ENCODE peak calls at places on chromosome 6, in seven cellular contexts. M, Y, B, Z, O, G and V are unnamed samples. For H3K4me1 and H3K36me3, the result is how much of the 10 kb centered on the place peaks cover.

GRCh38 chr6:142378138-142378875 is 76.5 kb downstream of the ADGRG6 start:
- DNase-seq in M (peak), Y (peak), B (no peak), Z (no peak), O (peak), G (no peak), V (no peak)

GRCh38 chr6:56450882-56451739 is 191.6 kb downstream of the DST start:
- DNase-seq in M (peak), Y (no peak), B (peak), Z (peak), O (peak), G (peak), V (no peak)

GRCh38 chr6:14165091-14165490 is 47.5 kb downstream of the CD83 start:
- DNase-seq in M (peak), Y (no peak), B (no peak), Z (no peak), O (peak), G (no peak), V (no peak)

GRCh38 chr6:75275067-75275466 is 9.5 kb downstream of the TMEM30A start:
- DNase-seq in M (peak), Y (no peak), B (no peak), Z (no peak), O (peak), G (no peak), V (no peak)

GRCh38 chr6:162856885-162857284 is 129.1 kb downstream of the PACRG start:
- DNase-seq in M (peak), Y (peak), B (no peak), Z (no peak), O (peak), G (no peak), V (no peak)

GRCh38 chr6:27213544-27214125 is 33.9 kb upstream of the PRSS16 start:
- DNase-seq in M (peak), Y (peak), B (no peak), Z (no peak), O (peak), G (no peak), V (no peak)

GRCh38 chr6:56259682-56260081 is 12.3 kb upstream of the COL21A1 start:
- DNase-seq in M (peak), Y (no peak), B (no peak), Z (no peak), O (peak), G (no peak), V (no peak)

GRCh38 chr6:137692806-137693205 is 174.3 kb upstream of the TNFAIP3 start:
- DNase-seq in M (no peak), Y (no peak), B (no peak), Z (no peak), O (no peak), G (no peak), V (no peak)

GRCh38 chr6:3226422-3227362 is 761 bp downstream of the TUBB2B start:
- DNase-seq in M (peak), Y (peak), B (no peak), Z (peak), O (no peak), G (peak), V (peak)

GRCh38 chr6:84033523-84034451 is at the start of gene MRAP2:
- DNase-seq in M (peak), Y (peak), B (peak), Z (peak), O (no peak), G (peak), V (no peak)

GRCh38 chr6:52284131-52284459 is 447 bp downstream of the MCM3 start:
- DNase-seq in M (no peak), Y (peak), B (peak), Z (peak), O (no peak), G (no peak), V (no peak)

GRCh38 chr6:126228001-126228791 is 111.7 kb upstream of the CENPW start:
- DNase-seq in M (peak), Y (no peak), B (no peak), Z (no peak), O (no peak), G (no peak), V (no peak)

GRCh38 chr6:91135406-91135805 is 548.5 kb upstream of the MAP3K7 start:
- DNase-seq in M (no peak), Y (no peak), B (no peak), Z (no peak), O (no peak), G (no peak), V (no peak)

GRCh38 chr6:13496508-13497180 is 9.2 kb upstream of the GFOD1 start:
- DNase-seq in M (no peak), Y (no peak), B (no peak), Z (no peak), O (no peak), G (no peak), V (no peak)

GRCh38 chr6:105591053-105591452 is 188.2 kb upstream of the PREP start:
- DNase-seq in M (no peak), Y (no peak), B (no peak), Z (no peak), O (no peak), G (no peak), V (peak)

GRCh38 chr6:140985679-140986275 is 1146.9 kb upstream of the GJE1 start:
- DNase-seq in M (peak), Y (no peak), B (no peak), Z (no peak), O (peak), G (no peak), V (no peak)

GRCh38 chr6:66153247-66153646 is 446.2 kb upstream of the EYS start:
- DNase-seq in M (no peak), Y (no peak), B (no peak), Z (no peak), O (no peak), G (no peak), V (no peak)
- H3K4me1 ChIP-seq in M (under half), Y (under half), B (under half), Z (under half), O (under half), G (under half), V (under half)

DNA sequence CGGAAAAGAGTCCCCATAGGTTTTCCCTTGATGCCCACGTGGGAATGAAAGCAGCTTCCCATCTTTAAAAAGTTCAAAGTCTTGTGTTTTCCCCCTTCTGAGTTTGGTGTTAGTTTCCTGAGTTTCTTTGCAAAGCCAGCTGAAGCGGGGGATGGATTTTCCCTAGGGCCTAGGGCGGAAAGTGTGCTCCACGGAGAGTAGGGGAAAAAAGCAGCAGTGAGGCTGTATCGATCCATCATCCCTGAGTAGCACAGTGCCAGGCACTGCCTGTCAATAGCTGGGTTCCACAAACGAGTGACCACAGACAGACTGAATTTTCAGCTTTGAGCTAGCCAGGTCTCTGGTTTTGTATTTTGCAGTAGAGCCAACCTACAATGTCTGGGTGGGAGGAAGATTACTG is 1.4 kb downstream of the DAAM2 start:
- DNase-seq in M (peak), Y (no peak), B (no peak), Z (no peak), O (no peak), G (no peak), V (no peak)
- H3K4me3 ChIP-seq in M (peak), Y (no peak), B (peak), Z (peak), O (peak), G (peak), V (no peak)

GRCh38 chr6:88164061-88164460 is 2.1 kb downstream of the CNR1 start:
- DNase-seq in M (no peak), Y (no peak), B (no peak), Z (no peak), O (no peak), G (no peak), V (no peak)
- H3K36me3 ChIP-seq in M (under half), Y (under half), B (under half), Z (under half), O (under half), G (under half), V (under half)

GRCh38 chr6:158043008-158043407 is 61.3 kb downstream of the SYNJ2 start:
- DNase-seq in M (no peak), Y (no peak), B (no peak), Z (no peak), O (no peak), G (no peak), V (no peak)
- H3K4me1 ChIP-seq in M (under half), Y (under half), B (under half), Z (under half), O (under half), G (half or more), V (under half)

GRCh38 chr6:33904050-33904827 is 100.4 kb upstream of the MLN start:
- DNase-seq in M (no peak), Y (no peak), B (no peak), Z (peak), O (no peak), G (no peak), V (peak)

GRCh38 chr6:33906413-33906812 is 102.6 kb upstream of the MLN start:
- DNase-seq in M (no peak), Y (no peak), B (no peak), Z (no peak), O (no peak), G (no peak), V (no peak)

GRCh38 chr6:33903579-33903978 is 99.8 kb upstream of the MLN start:
- DNase-seq in M (no peak), Y (no peak), B (no peak), Z (no peak), O (no peak), G (no peak), V (no peak)

GRCh38 chr6:33907227-33907626 is 103.4 kb upstream of the MLN start:
- DNase-seq in M (no peak), Y (no peak), B (no peak), Z (no peak), O (no peak), G (no peak), V (no peak)

DNA sequence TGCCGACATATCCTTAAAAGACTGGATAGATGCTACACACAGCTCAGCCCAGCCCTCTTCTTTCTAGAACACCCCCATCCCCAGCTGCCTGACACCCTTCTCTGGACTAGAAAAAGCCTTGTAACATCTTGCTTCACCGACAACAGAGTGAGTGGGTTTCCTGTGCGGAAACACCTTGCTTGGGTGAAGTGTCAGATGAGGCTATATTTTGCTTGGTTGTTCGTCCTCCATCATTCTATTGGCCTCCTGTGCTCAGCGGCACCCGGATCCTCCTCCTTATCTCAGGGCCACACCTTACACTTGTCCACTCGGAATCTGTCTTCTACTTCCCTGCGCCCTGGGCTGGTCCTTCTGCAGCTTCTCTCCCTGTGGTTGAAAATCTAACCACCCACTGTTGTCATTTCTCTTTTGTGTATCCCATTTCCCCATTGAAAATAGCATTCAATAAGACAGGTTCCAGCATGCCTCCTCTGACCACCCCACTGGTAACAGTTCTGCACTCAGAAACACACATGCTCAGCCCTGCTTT is 101.3 kb upstream of the MLN start:
- DNase-seq in M (no peak), Y (no peak), B (no peak), Z (no peak), O (no peak), G (no peak), V (peak)
- H3K4me3 ChIP-seq in M (no peak), Y (no peak), B (no peak), Z (no peak), O (no peak), G (no peak), V (peak)

GRCh38 chr6:7413151-7413823 is 23.7 kb downstream of the RIOK1 start:
- DNase-seq in M (no peak), Y (no peak), B (no peak), Z (no peak), O (no peak), G (no peak), V (no peak)
- H3K36me3 ChIP-seq in M (half or more), Y (half or more), B (under half), Z (under half), O (under half), G (under half), V (half or more)

GRCh38 chr6:43683708-43684455 is 3.7 kb downstream of the MRPS18A start:
- DNase-seq in M (no peak), Y (no peak), B (no peak), Z (no peak), O (no peak), G (no peak), V (no peak)

GRCh38 chr6:43689421-43689820 is 1.8 kb upstream of the MRPS18A start:
- DNase-seq in M (no peak), Y (no peak), B (no peak), Z (no peak), O (no peak), G (no peak), V (no peak)

GRCh38 chr6:43687437-43688347 is at the start of gene MRPS18A:
- DNase-seq in M (peak), Y (peak), B (peak), Z (peak), O (peak), G (peak), V (peak)

GRCh38 chr6:43682724-43683429 is 4.7 kb downstream of the MRPS18A start:
- DNase-seq in M (no peak), Y (no peak), B (no peak), Z (no peak), O (no peak), G (no peak), V (no peak)

DNA sequence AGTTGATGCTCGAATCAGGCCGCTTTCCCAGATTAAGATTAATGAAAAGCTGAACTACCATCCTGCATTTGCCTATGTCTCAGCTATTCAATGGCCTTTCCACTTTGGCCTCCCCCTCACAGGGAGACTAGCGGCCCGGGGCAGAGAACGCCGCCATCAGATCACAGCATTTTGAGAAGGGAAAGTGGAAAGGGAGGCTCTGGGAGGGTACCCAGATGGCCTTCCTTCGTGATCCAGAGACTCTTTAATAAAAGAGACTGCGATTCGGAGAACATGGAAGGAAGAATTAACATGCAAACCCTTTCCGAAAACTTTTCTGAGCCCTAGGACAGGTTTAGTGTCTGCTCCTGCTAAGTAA is 533 bp downstream of the MRPS18A start:
- DNase-seq in M (peak), Y (no peak), B (no peak), Z (no peak), O (no peak), G (no peak), V (no peak)
- H3K4me1 ChIP-seq in M (under half), Y (under half), B (under half), Z (under half), O (under half), G (under half), V (under half)

DNA sequence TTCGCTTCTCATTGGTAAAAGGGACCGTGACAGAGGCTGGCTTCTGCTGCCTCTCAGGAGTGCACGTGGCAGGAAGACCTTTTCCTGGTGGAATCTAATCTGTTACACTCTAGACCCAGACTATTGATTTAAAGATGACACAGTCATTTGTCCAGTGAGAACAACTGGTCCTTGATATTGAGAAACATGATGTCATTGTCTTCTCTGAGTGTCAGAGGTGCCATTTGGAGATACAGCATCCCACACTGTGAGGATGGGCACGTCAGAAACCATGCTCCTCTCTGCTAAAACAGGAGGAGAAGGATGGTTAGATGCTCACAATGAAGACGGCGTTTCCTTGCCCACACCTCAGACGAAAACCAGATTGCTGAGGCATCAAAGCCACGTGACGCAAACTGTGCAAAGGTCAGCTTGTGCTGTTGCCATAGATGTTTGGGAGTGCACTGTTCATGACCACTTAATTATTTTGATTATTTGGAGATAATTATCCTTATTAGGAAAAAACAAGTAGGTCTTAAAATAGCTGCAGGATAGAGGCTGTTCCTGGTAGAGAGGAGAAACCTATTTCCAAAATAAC is 169.0 kb downstream of the SMOC2 start:
- DNase-seq in M (no peak), Y (no peak), B (no peak), Z (no peak), O (no peak), G (no peak), V (no peak)
- H3K4me3 ChIP-seq in M (no peak), Y (no peak), B (no peak), Z (no peak), O (no peak), G (no peak), V (no peak)